ENCODE peak calls at places on chromosome 3, in six cellular contexts. I is ovary, W is uterus, N is body of pancreas, Y is sigmoid colon, E is H54. H is an unnamed sample.

GRCh38 chr3:105867690-105868449 is 942 bp downstream of the CBLB start:
- DNase-seq in W (no peak), I (no peak), N (no peak), Y (no peak), E (no peak), H (no peak)

GRCh38 chr3:58585994-58586393 is 8.8 kb upstream of the FAM107A start:
- DNase-seq in N (no peak), E (no peak), Y (no peak), W (no peak), I (no peak), H (no peak)

GRCh38 chr3:189652042-189652441 is 20.9 kb downstream of the TP63 start:
- DNase-seq in E (no peak), N (no peak), Y (no peak), W (no peak), I (no peak), H (no peak)

GRCh38 chr3:76400141-76400540 is 614.8 kb upstream of the ZNF717 start:
- DNase-seq in E (no peak), Y (no peak), N (no peak), W (no peak), I (no peak), H (no peak)

GRCh38 chr3:48268936-48269551 is 28.1 kb downstream of the ZNF589 start:
- DNase-seq in I (peak; percentile 58), W (peak; percentile 47), E (no peak), N (no peak), Y (no peak), H (no peak)

GRCh38 chr3:45665101-45665572 is 24.1 kb upstream of the SACM1L start:
- DNase-seq in Y (no peak), I (no peak), E (no peak), N (peak; percentile 81), W (no peak), H (peak; percentile 64)

GRCh38 chr3:115659253-115659652 is 35.9 kb downstream of the GAP43 start:
- DNase-seq in E (no peak), N (no peak), I (no peak), W (no peak), Y (no peak), H (no peak)

GRCh38 chr3:20028846-20029430 is 11.3 kb upstream of the KAT2B start:
- DNase-seq in Y (no peak), N (no peak), I (no peak), E (no peak), W (no peak), H (no peak)

GRCh38 chr3:101518421-101518871 is 5.4 kb upstream of the SENP7 start:
- DNase-seq in W (no peak), N (no peak), E (no peak), Y (no peak), I (no peak), H (no peak)

GRCh38 chr3:24254649-24255048 is 240.0 kb downstream of the THRB start:
- DNase-seq in I (no peak), N (no peak), E (no peak), Y (no peak), W (no peak), H (no peak)

GRCh38 chr3:49498655-49499054 is 28.6 kb downstream of the DAG1 start:
- DNase-seq in I (no peak), N (no peak), E (no peak), W (no peak), Y (no peak), H (no peak)

GRCh38 chr3:179723617-179724016 is 70.8 kb downstream of the USP13 start:
- DNase-seq in W (no peak), E (no peak), N (no peak), I (no peak), Y (no peak), H (no peak)

GRCh38 chr3:158205994-158206393 is 96.1 kb downstream of the RSRC1 start:
- DNase-seq in I (no peak), N (no peak), Y (no peak), W (no peak), E (no peak), H (no peak)

GRCh38 chr3:71672302-71672701 is 52.9 kb downstream of the EIF4E3 start:
- DNase-seq in E (no peak), Y (no peak), W (no peak), I (no peak), N (no peak), H (no peak)

GRCh38 chr3:14867936-14868570 is 49.3 kb downstream of the FGD5 start:
- DNase-seq in I (no peak), W (no peak), E (no peak), N (no peak), Y (no peak), H (no peak)

GRCh38 chr3:184399410-184399809 is 19.6 kb downstream of the CHRD start:
- DNase-seq in I (no peak), N (peak; percentile 40), Y (peak; percentile 83), W (peak; percentile 61), E (peak; percentile 92), H (peak; percentile 61)

GRCh38 chr3:64166584-64167155 is 58.6 kb downstream of the PRICKLE2 start:
- DNase-seq in N (no peak), I (no peak), W (no peak), E (no peak), Y (no peak), H (no peak)

GRCh38 chr3:23877324-23877980 is 39.3 kb downstream of the NKIRAS1 start:
- DNase-seq in I (no peak), E (peak; percentile 25), Y (no peak), N (no peak), W (peak; percentile 44), H (no peak)

GRCh38 chr3:14410501-14411165 is 8.2 kb downstream of the SLC6A6 start:
- DNase-seq in W (no peak), I (no peak), E (peak; percentile 86), N (no peak), Y (no peak), H (peak; percentile 80)

GRCh38 chr3:29577250-29577649 is 296.4 kb downstream of the RBMS3 start:
- DNase-seq in W (no peak), N (no peak), Y (no peak), I (no peak), E (no peak), H (no peak)

GRCh38 chr3:105869531-105869833 is 670 bp upstream of the CBLB start:
- DNase-seq in I (no peak), N (no peak), E (no peak), Y (no peak), W (no peak), H (no peak)

GRCh38 chr3:71356272-71356671 is 227.3 kb downstream of the FOXP1 start:
- DNase-seq in Y (no peak), N (no peak), E (no peak), I (no peak), W (no peak), H (no peak)

GRCh38 chr3:48950051-48950450 is 31.4 kb downstream of the ARIH2 start:
- DNase-seq in W (no peak), I (no peak), N (no peak), E (no peak), Y (no peak), H (no peak)

GRCh38 chr3:170222647-170223541 is 670 bp downstream of the PRKCI start:
- DNase-seq in E (peak; percentile 29), Y (peak; percentile 68), W (no peak), I (no peak), N (peak; percentile 50), H (peak; percentile 29)

GRCh38 chr3:170225166-170225565 is 2.9 kb downstream of the PRKCI start:
- DNase-seq in Y (no peak), I (no peak), W (no peak), E (no peak), N (no peak), H (no peak)

GRCh38 chr3:170220871-170221270 is 1.4 kb upstream of the PRKCI start:
- DNase-seq in N (no peak), I (no peak), Y (no peak), E (no peak), W (no peak), H (no peak)

GRCh38 chr3:170226426-170226960 is 4.3 kb downstream of the PRKCI start:
- DNase-seq in N (no peak), E (no peak), Y (no peak), I (no peak), W (no peak), H (no peak)

GRCh38 chr3:170221924-170222646 is at the start of gene PRKCI:
- DNase-seq in E (peak; percentile 89), W (peak; percentile 94), I (peak; percentile 95), N (peak; percentile 95), Y (peak; percentile 97), H (peak; percentile 95)
- TF ChIP-seq POLR2A in E (peak; percentile 85), W (peak; percentile 88), I (peak; percentile 80), N (peak; percentile 88), Y (peak; percentile 38), H (peak; percentile 84)

GRCh38 chr3:172749201-172749965 is 1.1 kb upstream of the ECT2 start:
- DNase-seq in Y (no peak), W (peak; percentile 22), I (no peak), E (peak; percentile 27), N (peak; percentile 51), H (no peak)
- TF ChIP-seq POLR2A in Y (no peak), W (no peak), I (no peak), E (no peak), N (peak; percentile 20), H (no peak)

GRCh38 chr3:186570096-186570940 is at the start of gene DNAJB11:
- DNase-seq in W (peak; percentile 99), N (peak; percentile 99), E (peak; percentile 99), I (peak; percentile 99), Y (peak; percentile 100), H (peak; percentile 100)
- TF ChIP-seq POLR2A in W (peak; percentile 83), N (peak; percentile 95), E (peak; percentile 58), I (peak; percentile 78), Y (peak; percentile 83), H (peak; percentile 92)

DNA sequence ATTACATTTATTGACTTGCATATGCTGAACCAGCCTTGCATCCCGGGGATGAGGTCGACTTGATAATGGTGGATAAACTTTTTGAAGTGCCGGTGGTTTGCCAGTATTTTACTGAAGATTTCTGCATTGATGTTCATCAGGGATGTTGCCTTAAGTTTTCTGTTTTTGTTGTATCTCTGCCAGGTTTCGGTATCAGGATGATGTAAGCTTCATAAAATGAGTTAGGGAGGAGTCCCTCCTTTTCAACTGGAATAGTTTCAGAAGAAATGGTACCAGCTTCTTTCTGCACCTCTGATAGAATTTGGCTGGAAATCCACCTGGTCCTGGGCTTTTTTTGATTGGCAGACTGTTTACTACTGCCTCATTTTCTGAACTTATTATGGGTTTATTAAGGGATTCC is 250.8 kb downstream of the TBC1D5 start:
- DNase-seq in I (no peak), N (no peak), W (no peak), E (no peak), Y (no peak), H (no peak)
- TF ChIP-seq POLR2A in I (no peak), N (no peak), W (no peak), E (no peak), Y (no peak), H (no peak)

GRCh38 chr3:196643201-196643749 is 3.8 kb downstream of the NRROS start:
- DNase-seq in W (no peak), E (no peak), N (no peak), I (no peak), Y (peak; percentile 75), H (peak; percentile 39)
- TF ChIP-seq POLR2A in W (no peak), E (no peak), N (no peak), I (no peak), Y (no peak), H (no peak)

DNA sequence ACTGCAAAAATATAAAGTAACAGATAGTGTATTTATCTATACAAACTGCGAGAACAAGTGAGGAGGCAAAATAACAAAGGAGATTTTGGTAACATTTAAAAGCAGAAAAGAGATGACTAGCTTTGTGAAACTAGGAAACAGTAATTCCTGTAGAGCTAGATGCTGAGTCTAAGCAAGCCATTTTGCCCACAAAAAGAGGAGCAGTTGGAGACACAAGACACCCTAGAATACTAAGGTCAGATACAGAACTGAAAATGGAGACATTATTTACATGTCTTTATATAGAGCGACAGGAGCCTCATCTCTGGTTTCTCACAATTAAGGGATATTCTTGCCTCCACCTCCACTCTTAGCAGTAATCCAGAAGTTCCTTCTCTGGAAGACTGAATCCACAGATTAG is 732.4 kb upstream of the GBE1 start:
- DNase-seq in E (no peak), N (no peak), Y (no peak), W (no peak), I (no peak), H (no peak)
- TF ChIP-seq POLR2A in E (no peak), N (no peak), Y (no peak), W (no peak), I (no peak), H (no peak)